ENCODE peak calls at places on chromosomes 11 and 22, in eight cellular contexts. One of them, this sample, is unnamed.

GRCh38 chr11:62708423-62709261 is 1.2 kb downstream of the GNG3 start:
- DNase-seq in GM12865: no peak
- DNase-seq in stimulated activated CD4-positive, alpha-beta T cell treated with anti-CD3 and anti-CD28 coated beads, Interleukin-1b, Interleukin-23, amount 100 ng/mL, for 24 hours: peak
- DNase-seq in NCI-H2107: no peak
- DNase-seq in chondrocyte: no peak
- DNase-seq in CD8-positive, alpha-beta memory T cell: peak
- DNase-seq in fibroblast of mammary gland: no peak
- DNase-seq in Calu3: no peak
- DNase-seq in this sample: no peak

GRCh38 chr11:128499613-128500213 is 87.6 kb downstream of the ETS1 start:
- DNase-seq in GM12865: no peak
- DNase-seq in stimulated activated CD4-positive, alpha-beta T cell treated with anti-CD3 and anti-CD28 coated beads, Interleukin-1b, Interleukin-23, amount 100 ng/mL, for 24 hours: no peak
- DNase-seq in NCI-H2107: no peak
- DNase-seq in chondrocyte: no peak
- DNase-seq in CD8-positive, alpha-beta memory T cell: no peak
- DNase-seq in fibroblast of mammary gland: peak
- DNase-seq in Calu3: no peak
- DNase-seq in this sample: no peak

GRCh38 chr11:110086892-110087309 is 6.3 kb upstream of the ZC3H12C start:
- DNase-seq in GM12865: no peak
- DNase-seq in stimulated activated CD4-positive, alpha-beta T cell treated with anti-CD3 and anti-CD28 coated beads, Interleukin-1b, Interleukin-23, amount 100 ng/mL, for 24 hours: no peak
- DNase-seq in NCI-H2107: no peak
- DNase-seq in chondrocyte: no peak
- DNase-seq in CD8-positive, alpha-beta memory T cell: no peak
- DNase-seq in fibroblast of mammary gland: peak
- DNase-seq in Calu3: peak
- DNase-seq in this sample: peak

GRCh38 chr11:134727204-134727603 is 315.2 kb upstream of the B3GAT1 start:
- DNase-seq in GM12865: no peak
- DNase-seq in stimulated activated CD4-positive, alpha-beta T cell treated with anti-CD3 and anti-CD28 coated beads, Interleukin-1b, Interleukin-23, amount 100 ng/mL, for 24 hours: no peak
- DNase-seq in NCI-H2107: no peak
- DNase-seq in chondrocyte: no peak
- DNase-seq in CD8-positive, alpha-beta memory T cell: no peak
- DNase-seq in fibroblast of mammary gland: no peak
- DNase-seq in Calu3: no peak
- DNase-seq in this sample: peak

GRCh38 chr11:119694334-119694733 is 34.7 kb downstream of the NECTIN1 start:
- DNase-seq in GM12865: peak
- DNase-seq in stimulated activated CD4-positive, alpha-beta T cell treated with anti-CD3 and anti-CD28 coated beads, Interleukin-1b, Interleukin-23, amount 100 ng/mL, for 24 hours: no peak
- DNase-seq in NCI-H2107: no peak
- DNase-seq in chondrocyte: no peak
- DNase-seq in CD8-positive, alpha-beta memory T cell: no peak
- DNase-seq in fibroblast of mammary gland: no peak
- DNase-seq in Calu3: no peak
- DNase-seq in this sample: peak

GRCh38 chr11:65132988-65133700 is 1.2 kb downstream of the SYVN1 start:
- DNase-seq in GM12865: peak
- DNase-seq in stimulated activated CD4-positive, alpha-beta T cell treated with anti-CD3 and anti-CD28 coated beads, Interleukin-1b, Interleukin-23, amount 100 ng/mL, for 24 hours: no peak
- DNase-seq in NCI-H2107: no peak
- DNase-seq in chondrocyte: peak
- DNase-seq in CD8-positive, alpha-beta memory T cell: peak
- DNase-seq in fibroblast of mammary gland: no peak
- DNase-seq in Calu3: peak
- DNase-seq in this sample: peak

GRCh38 chr11:10324474-10324873 is 19.6 kb downstream of the ADM start:
- DNase-seq in GM12865: no peak
- DNase-seq in stimulated activated CD4-positive, alpha-beta T cell treated with anti-CD3 and anti-CD28 coated beads, Interleukin-1b, Interleukin-23, amount 100 ng/mL, for 24 hours: no peak
- DNase-seq in NCI-H2107: no peak
- DNase-seq in chondrocyte: no peak
- DNase-seq in CD8-positive, alpha-beta memory T cell: no peak
- DNase-seq in fibroblast of mammary gland: no peak
- DNase-seq in Calu3: no peak
- DNase-seq in this sample: no peak

GRCh38 chr22:46056169-46057041 is 79.4 kb upstream of the WNT7B start:
- DNase-seq in GM12865: no peak
- DNase-seq in stimulated activated CD4-positive, alpha-beta T cell treated with anti-CD3 and anti-CD28 coated beads, Interleukin-1b, Interleukin-23, amount 100 ng/mL, for 24 hours: no peak
- DNase-seq in NCI-H2107: no peak
- DNase-seq in chondrocyte: peak
- DNase-seq in CD8-positive, alpha-beta memory T cell: peak
- DNase-seq in fibroblast of mammary gland: peak
- DNase-seq in Calu3: no peak
- DNase-seq in this sample: no peak

GRCh38 chr11:68583047-68583446 is 101.3 kb upstream of the GAL start:
- DNase-seq in GM12865: no peak
- DNase-seq in stimulated activated CD4-positive, alpha-beta T cell treated with anti-CD3 and anti-CD28 coated beads, Interleukin-1b, Interleukin-23, amount 100 ng/mL, for 24 hours: no peak
- DNase-seq in NCI-H2107: no peak
- DNase-seq in chondrocyte: no peak
- DNase-seq in CD8-positive, alpha-beta memory T cell: no peak
- DNase-seq in fibroblast of mammary gland: peak
- DNase-seq in Calu3: no peak
- DNase-seq in this sample: no peak

GRCh38 chr11:62554377-62554776 is 7.8 kb upstream of the AHNAK start:
- DNase-seq in GM12865: no peak
- DNase-seq in stimulated activated CD4-positive, alpha-beta T cell treated with anti-CD3 and anti-CD28 coated beads, Interleukin-1b, Interleukin-23, amount 100 ng/mL, for 24 hours: no peak
- DNase-seq in NCI-H2107: no peak
- DNase-seq in chondrocyte: no peak
- DNase-seq in CD8-positive, alpha-beta memory T cell: no peak
- DNase-seq in fibroblast of mammary gland: no peak
- DNase-seq in Calu3: no peak
- DNase-seq in this sample: peak

GRCh38 chr11:84607975-84608787 is 1019.0 kb downstream of the DLG2 start:
- DNase-seq in GM12865: no peak
- DNase-seq in stimulated activated CD4-positive, alpha-beta T cell treated with anti-CD3 and anti-CD28 coated beads, Interleukin-1b, Interleukin-23, amount 100 ng/mL, for 24 hours: no peak
- DNase-seq in NCI-H2107: no peak
- DNase-seq in chondrocyte: no peak
- DNase-seq in CD8-positive, alpha-beta memory T cell: no peak
- DNase-seq in fibroblast of mammary gland: no peak
- DNase-seq in Calu3: no peak
- DNase-seq in this sample: no peak

GRCh38 chr22:22342697-22343602 is 98.4 kb downstream of the VPREB1 start:
- DNase-seq in GM12865: peak
- DNase-seq in stimulated activated CD4-positive, alpha-beta T cell treated with anti-CD3 and anti-CD28 coated beads, Interleukin-1b, Interleukin-23, amount 100 ng/mL, for 24 hours: peak
- DNase-seq in NCI-H2107: peak
- DNase-seq in chondrocyte: no peak
- DNase-seq in CD8-positive, alpha-beta memory T cell: peak
- DNase-seq in fibroblast of mammary gland: peak
- DNase-seq in Calu3: peak
- DNase-seq in this sample: no peak

GRCh38 chr11:33172996-33173395 is 11.7 kb upstream of the CSTF3 start:
- DNase-seq in GM12865: no peak
- DNase-seq in stimulated activated CD4-positive, alpha-beta T cell treated with anti-CD3 and anti-CD28 coated beads, Interleukin-1b, Interleukin-23, amount 100 ng/mL, for 24 hours: no peak
- DNase-seq in NCI-H2107: no peak
- DNase-seq in chondrocyte: no peak
- DNase-seq in CD8-positive, alpha-beta memory T cell: no peak
- DNase-seq in fibroblast of mammary gland: peak
- DNase-seq in Calu3: no peak
- DNase-seq in this sample: peak

GRCh38 chr11:94876645-94877445 is 96.5 kb downstream of the CWC15 start:
- DNase-seq in GM12865: peak
- DNase-seq in stimulated activated CD4-positive, alpha-beta T cell treated with anti-CD3 and anti-CD28 coated beads, Interleukin-1b, Interleukin-23, amount 100 ng/mL, for 24 hours: peak
- DNase-seq in NCI-H2107: no peak
- DNase-seq in chondrocyte: no peak
- DNase-seq in CD8-positive, alpha-beta memory T cell: peak
- DNase-seq in fibroblast of mammary gland: peak
- DNase-seq in Calu3: peak
- DNase-seq in this sample: peak

GRCh38 chr22:21726650-21727049 is 8.9 kb downstream of the YPEL1 start:
- DNase-seq in GM12865: peak
- DNase-seq in stimulated activated CD4-positive, alpha-beta T cell treated with anti-CD3 and anti-CD28 coated beads, Interleukin-1b, Interleukin-23, amount 100 ng/mL, for 24 hours: no peak
- DNase-seq in NCI-H2107: peak
- DNase-seq in chondrocyte: no peak
- DNase-seq in CD8-positive, alpha-beta memory T cell: peak
- DNase-seq in fibroblast of mammary gland: no peak
- DNase-seq in Calu3: no peak
- DNase-seq in this sample: peak

GRCh38 chr22:49609207-49609876 is 218.3 kb downstream of the BRD1 start:
- DNase-seq in GM12865: no peak
- DNase-seq in stimulated activated CD4-positive, alpha-beta T cell treated with anti-CD3 and anti-CD28 coated beads, Interleukin-1b, Interleukin-23, amount 100 ng/mL, for 24 hours: no peak
- DNase-seq in NCI-H2107: no peak
- DNase-seq in chondrocyte: peak
- DNase-seq in CD8-positive, alpha-beta memory T cell: peak
- DNase-seq in fibroblast of mammary gland: no peak
- DNase-seq in Calu3: no peak
- DNase-seq in this sample: no peak

GRCh38 chr11:76763573-76764348 is 19.4 kb upstream of the TSKU start:
- DNase-seq in GM12865: no peak
- DNase-seq in stimulated activated CD4-positive, alpha-beta T cell treated with anti-CD3 and anti-CD28 coated beads, Interleukin-1b, Interleukin-23, amount 100 ng/mL, for 24 hours: no peak
- DNase-seq in NCI-H2107: no peak
- DNase-seq in chondrocyte: peak
- DNase-seq in CD8-positive, alpha-beta memory T cell: peak
- DNase-seq in fibroblast of mammary gland: peak
- DNase-seq in Calu3: no peak
- DNase-seq in this sample: peak

GRCh38 chr22:16949561-16949960 is 58.5 kb downstream of the GAB4 start:
- DNase-seq in GM12865: peak
- DNase-seq in stimulated activated CD4-positive, alpha-beta T cell treated with anti-CD3 and anti-CD28 coated beads, Interleukin-1b, Interleukin-23, amount 100 ng/mL, for 24 hours: no peak
- DNase-seq in NCI-H2107: no peak
- DNase-seq in chondrocyte: no peak
- DNase-seq in CD8-positive, alpha-beta memory T cell: no peak
- DNase-seq in fibroblast of mammary gland: peak
- DNase-seq in Calu3: no peak
- DNase-seq in this sample: no peak

GRCh38 chr22:39309364-39309861 is 10.0 kb downstream of the RPL3 start:
- DNase-seq in GM12865: no peak
- DNase-seq in stimulated activated CD4-positive, alpha-beta T cell treated with anti-CD3 and anti-CD28 coated beads, Interleukin-1b, Interleukin-23, amount 100 ng/mL, for 24 hours: no peak
- DNase-seq in NCI-H2107: no peak
- DNase-seq in chondrocyte: no peak
- DNase-seq in CD8-positive, alpha-beta memory T cell: no peak
- DNase-seq in fibroblast of mammary gland: no peak
- DNase-seq in Calu3: peak
- DNase-seq in this sample: no peak

GRCh38 chr11:132803436-132803835 is 728.9 kb downstream of the OPCML start:
- DNase-seq in GM12865: no peak
- DNase-seq in stimulated activated CD4-positive, alpha-beta T cell treated with anti-CD3 and anti-CD28 coated beads, Interleukin-1b, Interleukin-23, amount 100 ng/mL, for 24 hours: no peak
- DNase-seq in NCI-H2107: no peak
- DNase-seq in chondrocyte: no peak
- DNase-seq in CD8-positive, alpha-beta memory T cell: no peak
- DNase-seq in fibroblast of mammary gland: no peak
- DNase-seq in Calu3: no peak
- DNase-seq in this sample: no peak

GRCh38 chr11:117733311-117733710 is 63.7 kb downstream of the DSCAML1 start:
- DNase-seq in GM12865: peak
- DNase-seq in stimulated activated CD4-positive, alpha-beta T cell treated with anti-CD3 and anti-CD28 coated beads, Interleukin-1b, Interleukin-23, amount 100 ng/mL, for 24 hours: no peak
- DNase-seq in NCI-H2107: no peak
- DNase-seq in chondrocyte: no peak
- DNase-seq in CD8-positive, alpha-beta memory T cell: no peak
- DNase-seq in fibroblast of mammary gland: no peak
- DNase-seq in Calu3: no peak
- DNase-seq in this sample: peak

GRCh38 chr11:65611028-65611757 is 2.8 kb downstream of the MAP3K11 start:
- DNase-seq in GM12865: no peak
- DNase-seq in stimulated activated CD4-positive, alpha-beta T cell treated with anti-CD3 and anti-CD28 coated beads, Interleukin-1b, Interleukin-23, amount 100 ng/mL, for 24 hours: no peak
- DNase-seq in NCI-H2107: no peak
- DNase-seq in chondrocyte: no peak
- DNase-seq in CD8-positive, alpha-beta memory T cell: no peak
- DNase-seq in fibroblast of mammary gland: no peak
- DNase-seq in Calu3: no peak
- DNase-seq in this sample: peak

GRCh38 chr11:13487661-13488030 is 8.2 kb downstream of the PTH start:
- DNase-seq in GM12865: peak
- DNase-seq in stimulated activated CD4-positive, alpha-beta T cell treated with anti-CD3 and anti-CD28 coated beads, Interleukin-1b, Interleukin-23, amount 100 ng/mL, for 24 hours: no peak
- DNase-seq in NCI-H2107: no peak
- DNase-seq in chondrocyte: no peak
- DNase-seq in CD8-positive, alpha-beta memory T cell: peak
- DNase-seq in fibroblast of mammary gland: peak
- DNase-seq in Calu3: peak
- DNase-seq in this sample: no peak

GRCh38 chr11:68881320-68881719 is 22.3 kb downstream of the MRPL21 start:
- DNase-seq in GM12865: no peak
- DNase-seq in stimulated activated CD4-positive, alpha-beta T cell treated with anti-CD3 and anti-CD28 coated beads, Interleukin-1b, Interleukin-23, amount 100 ng/mL, for 24 hours: no peak
- DNase-seq in NCI-H2107: no peak
- DNase-seq in chondrocyte: no peak
- DNase-seq in CD8-positive, alpha-beta memory T cell: no peak
- DNase-seq in fibroblast of mammary gland: no peak
- DNase-seq in Calu3: no peak
- DNase-seq in this sample: no peak

GRCh38 chr11:83158965-83159900 is 2.3 kb downstream of the PCF11 start:
- DNase-seq in GM12865: no peak
- DNase-seq in stimulated activated CD4-positive, alpha-beta T cell treated with anti-CD3 and anti-CD28 coated beads, Interleukin-1b, Interleukin-23, amount 100 ng/mL, for 24 hours: no peak
- DNase-seq in NCI-H2107: no peak
- DNase-seq in chondrocyte: no peak
- DNase-seq in CD8-positive, alpha-beta memory T cell: no peak
- DNase-seq in fibroblast of mammary gland: no peak
- DNase-seq in Calu3: no peak
- DNase-seq in this sample: no peak

GRCh38 chr11:17238377-17238776 is 30.6 kb upstream of the PIK3C2A start:
- DNase-seq in GM12865: no peak
- DNase-seq in stimulated activated CD4-positive, alpha-beta T cell treated with anti-CD3 and anti-CD28 coated beads, Interleukin-1b, Interleukin-23, amount 100 ng/mL, for 24 hours: no peak
- DNase-seq in NCI-H2107: no peak
- DNase-seq in chondrocyte: no peak
- DNase-seq in CD8-positive, alpha-beta memory T cell: no peak
- DNase-seq in fibroblast of mammary gland: no peak
- DNase-seq in Calu3: no peak
- DNase-seq in this sample: no peak

GRCh38 chr11:27672836-27673464 is 27.3 kb downstream of the BDNF start:
- DNase-seq in GM12865: no peak
- DNase-seq in stimulated activated CD4-positive, alpha-beta T cell treated with anti-CD3 and anti-CD28 coated beads, Interleukin-1b, Interleukin-23, amount 100 ng/mL, for 24 hours: no peak
- DNase-seq in NCI-H2107: peak
- DNase-seq in chondrocyte: no peak
- DNase-seq in CD8-positive, alpha-beta memory T cell: no peak
- DNase-seq in fibroblast of mammary gland: peak
- DNase-seq in Calu3: no peak
- DNase-seq in this sample: no peak

GRCh38 chr22:37145415-37146385 is 4.0 kb downstream of the IL2RB start:
- DNase-seq in GM12865: no peak
- DNase-seq in stimulated activated CD4-positive, alpha-beta T cell treated with anti-CD3 and anti-CD28 coated beads, Interleukin-1b, Interleukin-23, amount 100 ng/mL, for 24 hours: no peak
- DNase-seq in NCI-H2107: no peak
- DNase-seq in chondrocyte: peak
- DNase-seq in CD8-positive, alpha-beta memory T cell: no peak
- DNase-seq in fibroblast of mammary gland: no peak
- DNase-seq in Calu3: no peak
- DNase-seq in this sample: no peak

GRCh38 chr11:70584786-70585545 is 186.6 kb downstream of the CTTN start:
- DNase-seq in GM12865: no peak
- DNase-seq in stimulated activated CD4-positive, alpha-beta T cell treated with anti-CD3 and anti-CD28 coated beads, Interleukin-1b, Interleukin-23, amount 100 ng/mL, for 24 hours: no peak
- DNase-seq in NCI-H2107: no peak
- DNase-seq in chondrocyte: peak
- DNase-seq in CD8-positive, alpha-beta memory T cell: peak
- DNase-seq in fibroblast of mammary gland: no peak
- DNase-seq in Calu3: no peak
- DNase-seq in this sample: no peak

GRCh38 chr11:128900468-128900867 is 9.3 kb downstream of the KCNJ5 start:
- DNase-seq in GM12865: no peak
- DNase-seq in stimulated activated CD4-positive, alpha-beta T cell treated with anti-CD3 and anti-CD28 coated beads, Interleukin-1b, Interleukin-23, amount 100 ng/mL, for 24 hours: no peak
- DNase-seq in NCI-H2107: no peak
- DNase-seq in chondrocyte: no peak
- DNase-seq in CD8-positive, alpha-beta memory T cell: no peak
- DNase-seq in fibroblast of mammary gland: no peak
- DNase-seq in Calu3: no peak
- DNase-seq in this sample: no peak

GRCh38 chr11:11243258-11243789 is 109.7 kb downstream of the CSNK2A3 start:
- DNase-seq in GM12865: no peak
- DNase-seq in stimulated activated CD4-positive, alpha-beta T cell treated with anti-CD3 and anti-CD28 coated beads, Interleukin-1b, Interleukin-23, amount 100 ng/mL, for 24 hours: no peak
- DNase-seq in NCI-H2107: no peak
- DNase-seq in chondrocyte: no peak
- DNase-seq in CD8-positive, alpha-beta memory T cell: no peak
- DNase-seq in fibroblast of mammary gland: no peak
- DNase-seq in Calu3: no peak
- DNase-seq in this sample: no peak

GRCh38 chr11:119419246-119419645 is 3.7 kb downstream of the THY1 start:
- DNase-seq in GM12865: no peak
- DNase-seq in stimulated activated CD4-positive, alpha-beta T cell treated with anti-CD3 and anti-CD28 coated beads, Interleukin-1b, Interleukin-23, amount 100 ng/mL, for 24 hours: no peak
- DNase-seq in NCI-H2107: no peak
- DNase-seq in chondrocyte: no peak
- DNase-seq in CD8-positive, alpha-beta memory T cell: no peak
- DNase-seq in fibroblast of mammary gland: no peak
- DNase-seq in Calu3: no peak
- DNase-seq in this sample: no peak

GRCh38 chr11:5727691-5728090 is 8.6 kb upstream of the OR56B1 start:
- DNase-seq in GM12865: no peak
- DNase-seq in stimulated activated CD4-positive, alpha-beta T cell treated with anti-CD3 and anti-CD28 coated beads, Interleukin-1b, Interleukin-23, amount 100 ng/mL, for 24 hours: no peak
- DNase-seq in NCI-H2107: no peak
- DNase-seq in chondrocyte: no peak
- DNase-seq in CD8-positive, alpha-beta memory T cell: no peak
- DNase-seq in fibroblast of mammary gland: no peak
- DNase-seq in Calu3: no peak
- DNase-seq in this sample: no peak

GRCh38 chr11:128299132-128299726 is 288.1 kb downstream of the ETS1 start:
- DNase-seq in GM12865: peak
- DNase-seq in stimulated activated CD4-positive, alpha-beta T cell treated with anti-CD3 and anti-CD28 coated beads, Interleukin-1b, Interleukin-23, amount 100 ng/mL, for 24 hours: no peak
- DNase-seq in NCI-H2107: no peak
- DNase-seq in chondrocyte: no peak
- DNase-seq in CD8-positive, alpha-beta memory T cell: no peak
- DNase-seq in fibroblast of mammary gland: peak
- DNase-seq in Calu3: no peak
- DNase-seq in this sample: no peak